ENCODE peak calls at places on chromosomes 6 and 20, in nine cellular contexts. T, R, C, S, X, K, O, L and U are unnamed samples.

GRCh38 chr6:138428943-138429616 is 25.1 kb downstream of the HEBP2 start:
- DNase-seq in R (peak), C (no peak), K (no peak), L (peak), O (peak), T (peak), S (peak), X (no peak), U (no peak)

GRCh38 chr6:97726378-97726777 is 443.4 kb upstream of the MMS22L start:
- DNase-seq in T (no peak), S (peak), X (no peak), R (no peak), K (no peak), C (no peak), L (peak), O (no peak), U (no peak)

GRCh38 chr6:125918681-125919566 is 37.6 kb upstream of the HINT3 start:
- DNase-seq in S (peak), K (no peak), C (no peak), X (no peak), R (peak), O (peak), L (peak), T (no peak), U (peak)

GRCh38 chr6:5025911-5026819 is 22.3 kb upstream of the RPP40 start:
- DNase-seq in O (no peak), C (peak), X (no peak), S (no peak), T (no peak), R (no peak), K (peak), L (peak), U (peak)

GRCh38 chr6:21595951-21596378 is 2.4 kb downstream of the SOX4 start:
- DNase-seq in K (no peak), C (no peak), S (no peak), X (no peak), R (no peak), O (no peak), L (no peak), T (no peak), U (no peak)

GRCh38 chr20:63499333-63499969 is 568 bp upstream of the EEF1A2 start:
- DNase-seq in L (no peak), O (no peak), K (peak), X (no peak), R (no peak), S (no peak), T (no peak), C (no peak), U (no peak)

GRCh38 chr20:14284443-14284842 is 53.0 kb downstream of the FLRT3 start:
- DNase-seq in R (no peak), C (no peak), L (no peak), T (no peak), O (no peak), X (no peak), K (no peak), S (no peak), U (no peak)

GRCh38 chr6:114284281-114284680 is 58.5 kb downstream of the HS3ST5 start:
- DNase-seq in L (peak), K (no peak), O (no peak), T (no peak), C (no peak), X (no peak), S (peak), R (no peak), U (no peak)

GRCh38 chr6:12324096-12324495 is 33.9 kb downstream of the EDN1 start:
- DNase-seq in C (no peak), X (no peak), L (peak), K (no peak), O (peak), S (peak), T (no peak), R (no peak), U (no peak)

GRCh38 chr6:75230484-75231325 is 12.9 kb downstream of the COX7A2 start:
- DNase-seq in T (no peak), K (no peak), X (no peak), R (no peak), C (no peak), L (peak), S (peak), O (no peak), U (no peak)

GRCh38 chr6:134267917-134268361 is 50.0 kb downstream of the SGK1 start:
- DNase-seq in X (no peak), C (no peak), T (no peak), S (no peak), O (no peak), R (no peak), L (no peak), K (no peak), U (no peak)

GRCh38 chr20:46022411-46023147 is 6.4 kb upstream of the SLC12A5 start:
- DNase-seq in T (peak), S (peak), O (no peak), X (peak), L (no peak), K (peak), C (no peak), R (peak), U (no peak)

GRCh38 chr20:46025376-46025783 is 3.6 kb upstream of the SLC12A5 start:
- DNase-seq in S (no peak), L (no peak), R (no peak), C (no peak), T (no peak), X (no peak), K (no peak), O (no peak), U (no peak)

GRCh38 chr20:46023999-46024398 is 5.0 kb upstream of the SLC12A5 start:
- DNase-seq in X (no peak), R (no peak), K (no peak), S (peak), T (no peak), C (no peak), L (no peak), O (no peak), U (no peak)

GRCh38 chr20:46021361-46022359 is 7.4 kb upstream of the SLC12A5 start:
- DNase-seq in R (no peak), O (peak), S (peak), L (no peak), K (peak), C (no peak), T (peak), X (no peak), U (no peak)

GRCh38 chr20:46023148-46023484 is 5.9 kb upstream of the SLC12A5 start:
- DNase-seq in C (no peak), K (no peak), O (no peak), L (no peak), R (no peak), X (no peak), T (no peak), S (no peak), U (no peak)
- H3K27ac ChIP-seq in C (no peak), K (no peak), O (no peak), L (no peak), R (no peak), X (no peak), T (no peak), S (no peak), U (no peak)

GRCh38 chr6:117078624-117079023 is 186.7 kb upstream of the VGLL2 start:
- DNase-seq in T (no peak), K (no peak), O (no peak), C (no peak), S (no peak), X (no peak), L (no peak), R (no peak), U (no peak)
- H3K27ac ChIP-seq in T (no peak), K (no peak), O (no peak), C (no peak), S (no peak), X (no peak), L (no peak), R (no peak), U (no peak)

DNA sequence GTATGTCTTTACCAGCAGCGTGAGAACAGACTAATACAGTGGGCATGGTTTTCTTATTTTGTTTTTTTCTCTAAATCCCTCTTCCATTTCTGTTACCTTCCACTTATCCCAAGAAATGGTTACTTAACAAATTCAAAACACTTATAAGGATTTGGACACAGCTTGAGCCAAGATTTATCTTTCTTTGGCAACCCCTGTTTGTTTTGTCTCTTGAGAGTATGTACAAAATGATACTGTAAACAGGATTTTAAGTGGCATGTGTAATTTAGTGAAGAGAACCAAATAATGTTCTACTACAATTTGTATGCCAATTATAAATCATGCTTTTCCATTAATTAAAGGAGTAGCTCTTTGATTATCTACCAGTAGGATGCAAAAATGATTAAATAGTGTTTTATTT is 51.4 kb downstream of the PPP1R14C start:
- DNase-seq in S (no peak), K (no peak), R (no peak), O (no peak), T (no peak), X (no peak), L (no peak), C (no peak), U (no peak)
- H3K27ac ChIP-seq in S (no peak), K (no peak), R (no peak), O (no peak), T (no peak), X (no peak), L (no peak), C (no peak), U (no peak)

DNA sequence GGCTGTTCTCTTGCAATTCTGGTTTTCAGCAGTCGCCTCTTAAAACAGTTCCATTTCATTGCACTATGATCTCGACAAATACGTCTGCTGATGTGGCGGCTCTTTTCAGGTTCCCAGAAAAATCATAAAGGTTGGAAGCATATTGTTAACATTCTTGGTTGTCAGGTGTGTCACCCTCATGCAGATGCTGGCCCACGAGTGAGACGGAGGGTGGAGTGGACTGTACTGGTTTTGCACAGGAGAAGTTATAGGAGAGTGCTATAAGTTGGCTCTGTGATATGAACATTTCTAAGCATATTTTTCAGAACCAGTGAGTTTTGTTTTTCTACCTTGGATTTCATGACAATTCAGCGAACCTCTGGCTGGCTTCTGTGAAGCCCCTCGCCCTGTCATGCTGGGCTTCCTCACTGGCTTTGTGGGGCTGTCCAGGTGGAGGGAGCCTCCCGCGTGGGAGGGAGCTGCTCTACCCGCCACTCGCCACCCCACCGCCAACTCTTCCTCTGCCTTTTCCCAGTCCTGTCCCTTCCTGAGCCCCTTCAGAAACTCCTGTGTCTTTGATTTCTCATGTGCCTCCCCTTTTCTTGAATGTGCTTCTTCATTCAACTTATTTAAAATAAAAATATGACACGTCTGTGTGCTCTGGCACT is 10.6 kb downstream of the IRF4 start:
- DNase-seq in R (no peak), K (no peak), O (no peak), T (no peak), L (no peak), S (no peak), C (no peak), X (no peak), U (no peak)
- H3K27ac ChIP-seq in R (no peak), K (no peak), O (no peak), T (no peak), L (no peak), S (no peak), C (no peak), X (no peak), U (no peak)

GRCh38 chr6:117483645-117484016 is 1.2 kb downstream of the DCBLD1 start:
- DNase-seq in K (no peak), C (no peak), X (no peak), R (no peak), L (no peak), T (no peak), S (peak), O (peak), U (no peak)
- H3K27ac ChIP-seq in K (peak), C (peak), X (no peak), R (peak), L (peak), T (no peak), S (peak), O (peak), U (peak)

DNA sequence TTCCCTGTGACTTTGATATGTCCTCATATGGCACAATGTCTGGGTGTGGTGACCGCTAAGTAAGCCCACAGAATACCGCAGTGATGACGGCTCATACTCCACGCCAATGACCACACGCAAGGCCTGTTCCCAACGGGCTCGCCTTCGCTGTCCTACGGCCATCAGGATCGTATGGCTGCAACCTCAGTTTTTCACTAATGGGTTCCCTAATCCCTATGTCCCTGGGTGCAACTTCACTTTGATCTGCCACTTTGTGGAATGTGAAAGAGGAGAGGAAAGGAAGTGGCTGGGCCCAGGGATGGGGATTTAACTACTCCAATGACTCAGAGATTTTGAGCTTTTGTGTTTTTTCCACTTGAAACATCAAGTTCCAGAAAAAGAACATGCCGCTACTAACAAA is 111.2 kb upstream of the FOXQ1 start:
- DNase-seq in O (no peak), T (no peak), R (no peak), X (no peak), L (no peak), K (no peak), S (no peak), C (no peak), U (no peak)
- H3K27ac ChIP-seq in O (no peak), T (no peak), R (no peak), X (no peak), L (no peak), K (no peak), S (no peak), C (no peak), U (no peak)

GRCh38 chr6:42726026-42726425 is 3.6 kb upstream of the PRPH2 start:
- DNase-seq in T (no peak), O (no peak), S (no peak), K (no peak), C (no peak), R (no peak), X (no peak), L (no peak), U (no peak)
- H3K27ac ChIP-seq in T (peak), O (no peak), S (no peak), K (peak), C (peak), R (peak), X (peak), L (no peak), U (peak)

DNA sequence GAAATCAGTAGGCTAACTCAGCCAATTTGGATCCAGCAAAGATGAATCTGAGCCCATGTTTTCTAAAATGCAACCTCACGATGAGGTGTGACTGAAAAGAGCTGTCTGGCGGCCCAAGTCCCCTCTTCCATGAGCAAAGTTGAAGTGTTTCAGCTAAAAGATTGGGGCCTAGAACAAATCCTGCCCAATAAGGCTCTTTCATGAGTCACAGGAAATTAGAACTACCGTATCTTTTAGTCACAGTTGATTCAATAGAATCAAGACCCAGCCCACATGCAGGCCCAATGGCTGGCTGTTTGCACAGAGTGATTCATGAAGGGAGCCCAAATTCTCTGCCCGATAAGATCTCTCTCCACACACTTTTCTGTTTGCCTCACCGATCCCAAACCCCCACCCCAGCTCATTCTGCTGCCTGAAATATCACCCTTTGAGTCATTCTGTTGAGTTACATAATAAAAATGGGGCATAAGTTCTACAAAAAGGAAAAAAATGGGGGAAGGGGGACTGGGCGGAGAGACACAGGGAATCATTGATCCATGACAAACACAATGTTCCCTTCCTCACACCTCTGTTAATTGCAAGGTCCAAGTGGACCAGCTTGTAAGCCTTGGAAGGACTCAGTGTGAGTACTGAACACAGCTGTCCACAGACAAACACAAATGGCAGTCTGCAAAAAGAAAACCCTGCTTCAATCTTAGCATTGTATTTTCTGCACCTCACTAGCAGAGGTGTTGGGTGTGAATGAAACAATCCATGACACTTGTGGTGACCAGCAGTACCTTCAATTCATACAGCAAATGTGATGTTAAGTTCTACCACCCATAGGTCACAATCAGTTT is 13.8 kb downstream of the FOXQ1 start:
- DNase-seq in T (no peak), C (no peak), O (peak), R (no peak), X (no peak), S (peak), L (peak), K (no peak), U (peak)
- H3K27ac ChIP-seq in T (no peak), C (no peak), O (peak), R (no peak), X (no peak), S (peak), L (peak), K (peak), U (no peak)

DNA sequence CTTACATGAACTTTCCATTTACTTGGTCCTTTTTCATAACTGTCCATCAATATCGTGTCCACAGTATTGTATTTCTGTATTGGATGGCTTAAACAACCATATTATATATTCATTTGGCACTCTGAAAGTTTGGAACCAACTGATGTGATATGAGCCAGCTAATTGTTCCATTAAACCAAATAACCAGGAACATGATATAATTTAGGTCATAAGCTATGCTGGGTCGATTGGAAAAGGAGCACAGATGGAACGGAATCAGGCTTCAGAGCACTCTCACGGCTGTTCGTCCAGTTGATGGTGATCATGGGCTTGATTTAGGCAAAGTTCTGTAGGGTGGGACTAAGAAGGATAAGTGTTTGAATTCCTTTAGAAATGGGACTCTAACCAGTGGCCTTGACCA is 142.7 kb downstream of the DNAH8 start:
- DNase-seq in O (no peak), C (no peak), S (no peak), K (no peak), L (no peak), X (no peak), T (no peak), R (no peak), U (no peak)
- H3K27ac ChIP-seq in O (no peak), C (no peak), S (no peak), K (no peak), L (no peak), X (no peak), T (no peak), R (no peak), U (no peak)

GRCh38 chr20:44183282-44183681 is 3.7 kb downstream of the JPH2 start:
- DNase-seq in T (no peak), K (no peak), L (no peak), C (no peak), O (no peak), S (no peak), X (no peak), R (no peak), U (peak)
- H3K27ac ChIP-seq in T (no peak), K (no peak), L (no peak), C (peak), O (no peak), S (no peak), X (no peak), R (no peak), U (peak)